ENCODE peak calls at places on chromosomes 13 and 19, in four cellular contexts. K is GM23248, L is H1, A is HCT116. R is an unnamed sample.
A peak's percentile ranks its signal among the peaks of the same experiment; 100 is the strongest.

GRCh38 chr19:50287331-50287730 is 41.8 kb downstream of the KCNC3 start:
- DNase-seq in K (no peak), A (no peak), L (no peak), R (no peak)

GRCh38 chr13:112526146-112526853 is 61.7 kb downstream of the TUBGCP3 start:
- DNase-seq in K (no peak), A (no peak), L (no peak), R (no peak)

GRCh38 chr19:1105873-1106840 is 2.4 kb downstream of the GPX4 start:
- DNase-seq in K (peak; percentile 31), A (no peak), L (no peak), R (no peak)

GRCh38 chr19:9309974-9310446 is 372 bp upstream of the ZNF699 start:
- DNase-seq in L (peak; percentile 88), K (peak; percentile 99), A (peak; percentile 91), R (peak; percentile 85)

GRCh38 chr19:16795731-16796130 is 33.5 kb upstream of the SIN3B start:
- DNase-seq in L (no peak), K (no peak), A (no peak), R (no peak)

GRCh38 chr13:19864339-19865309 is 1.2 kb upstream of the ZMYM5 start:
- DNase-seq in A (no peak), L (no peak), K (peak; percentile 84), R (peak; percentile 30)

GRCh38 chr19:3694361-3695123 is 5.7 kb downstream of the PIP5K1C start:
- DNase-seq in K (no peak), L (no peak), A (no peak), R (no peak)

GRCh38 chr13:40786568-40786996 is 2.8 kb upstream of the SLC25A15 start:
- DNase-seq in K (peak; percentile 48), L (no peak), A (no peak), R (no peak)

GRCh38 chr19:18433039-18433691 is 4.8 kb downstream of the ISYNA1 start:
- DNase-seq in L (no peak), A (no peak), K (peak; percentile 20), R (no peak)

GRCh38 chr13:69180025-69180424 is 927.6 kb upstream of the ATXN8OS start:
- DNase-seq in K (no peak), A (no peak), L (no peak), R (no peak)

GRCh38 chr13:33676045-33676699 is 141.8 kb upstream of the RFC3 start:
- DNase-seq in K (peak; percentile 39), A (no peak), L (no peak), R (no peak)

GRCh38 chr19:18284710-18285430 is 3.4 kb upstream of the JUND start:
- DNase-seq in A (no peak), K (no peak), L (no peak), R (no peak)

GRCh38 chr13:22828081-22828480 is 352.7 kb upstream of the SGCG start:
- DNase-seq in L (no peak), K (peak; percentile 1), A (no peak), R (no peak)

GRCh38 chr19:19662344-19662743 is 1.1 kb downstream of the ATP13A1 start:
- DNase-seq in A (no peak), L (no peak), K (no peak), R (no peak)

GRCh38 chr19:2290441-2291184 is 8.6 kb upstream of the PEAK3 start:
- DNase-seq in L (no peak), A (no peak), K (peak; percentile 25), R (no peak)

GRCh38 chr13:21227917-21228316 is 51.5 kb downstream of the MRPL57 start:
- DNase-seq in L (no peak), K (no peak), A (no peak), R (no peak)

GRCh38 chr13:27064252-27064995 is 107.2 kb downstream of the USP12 start:
- DNase-seq in L (no peak), A (no peak), K (no peak), R (no peak)
- H3K27ac ChIP-seq in L (no peak overlapping the region), A (no peak overlapping the region), K (no peak overlapping the region), R (no peak overlapping the region)

GRCh38 chr19:41880329-41880708 is 2.7 kb upstream of the ARHGEF1 start:
- DNase-seq in L (no peak), A (no peak), K (no peak), R (no peak)
- H3K4me1 ChIP-seq in L (peaks cover 4% of the 10 kb centered on the region), A (peaks cover 20% of the 10 kb centered on the region), K (peaks cover 5% of the 10 kb centered on the region), R (no peaks in the 10 kb centered on the region)

GRCh38 chr13:94713556-94714182 is 1.3 kb upstream of the SOX21 start:
- DNase-seq in K (no peak), L (no peak), A (no peak), R (no peak)
- TF ChIP-seq EZH2 in K (no peak), L (peak; percentile 27), A (no peak), R (no peak)

DNA sequence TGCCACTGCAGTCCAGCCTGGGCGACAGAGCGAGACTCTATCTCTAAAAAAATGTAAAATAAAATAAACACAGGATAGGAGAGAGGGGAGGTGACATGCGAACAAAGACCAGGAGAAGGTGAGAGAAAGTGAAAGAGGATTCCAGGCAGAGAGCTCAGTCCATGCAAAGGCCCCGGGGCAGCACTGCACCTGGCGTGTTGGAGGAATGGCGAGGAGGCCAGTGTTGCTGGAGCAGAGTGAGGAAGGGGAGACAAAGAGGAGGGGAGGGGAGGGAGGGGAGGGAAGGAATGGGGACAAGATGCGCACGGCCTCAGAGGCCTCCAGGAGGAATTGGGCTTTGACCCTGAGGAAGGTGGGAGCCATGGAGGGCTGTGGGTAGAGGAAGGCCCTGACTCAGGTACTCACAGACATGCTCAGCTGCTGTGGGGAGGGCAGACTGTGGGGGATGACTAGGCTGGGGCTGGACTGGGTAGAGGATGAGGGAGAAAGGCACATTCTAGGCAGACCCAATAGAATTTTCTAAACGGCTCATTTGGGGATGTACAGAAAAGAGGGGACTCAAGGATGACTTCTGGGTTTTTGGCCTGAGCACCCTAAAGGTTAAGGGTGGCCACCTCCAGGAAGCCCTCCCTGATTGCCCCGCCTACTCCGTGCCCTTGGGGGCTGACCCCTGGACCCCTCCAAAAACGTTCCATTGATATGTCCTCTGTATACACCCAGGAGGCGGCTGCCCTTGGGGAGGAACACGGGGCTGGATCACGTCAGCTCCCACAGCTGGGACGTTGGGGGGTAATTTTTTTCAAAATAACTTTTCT is 43.9 kb downstream of the PTPRS start:
- DNase-seq in L (no peak), A (no peak), K (no peak), R (no peak)
- H3K27ac ChIP-seq in L (no peak overlapping the region), A (no peak overlapping the region), K (no peak overlapping the region), R (no peak overlapping the region)